ENCODE peak calls at places on chromosomes 11 and 22, in nine cellular contexts. One of them, this sample, is unnamed.

GRCh38 chr11:2803186-2804057 is 82.2 kb downstream of the CDKN1C start:
- DNase-seq in OCI-LY7: no peak
- DNase-seq in B cell: no peak
- DNase-seq in HepG2: no peak
- DNase-seq in IMR-90: no peak
- DNase-seq in lung: peak; percentile 26
- DNase-seq in bronchial epithelial cell: peak; percentile 63
- DNase-seq in WTC11: peak; percentile 11
- DNase-seq in RWPE1: no peak
- DNase-seq in this sample: no peak

GRCh38 chr22:36569999-36570398 is 41.0 kb upstream of the EIF3D start:
- DNase-seq in OCI-LY7: no peak
- DNase-seq in B cell: no peak
- DNase-seq in HepG2: peak; percentile 18
- DNase-seq in IMR-90: peak; percentile 27
- DNase-seq in lung: no peak
- DNase-seq in bronchial epithelial cell: peak; percentile 26
- DNase-seq in WTC11: peak; percentile 74
- DNase-seq in RWPE1: no peak
- DNase-seq in this sample: no peak

GRCh38 chr11:34332524-34332923 is 25.3 kb downstream of the ABTB2 start:
- DNase-seq in OCI-LY7: no peak
- DNase-seq in B cell: no peak
- DNase-seq in HepG2: peak; percentile 80
- DNase-seq in IMR-90: no peak
- DNase-seq in lung: no peak
- DNase-seq in bronchial epithelial cell: no peak
- DNase-seq in WTC11: peak; percentile 16
- DNase-seq in RWPE1: no peak
- DNase-seq in this sample: no peak

GRCh38 chr11:107565219-107565937 is at the start of gene ALKBH8:
- DNase-seq in OCI-LY7: peak; percentile 80
- DNase-seq in B cell: peak; percentile 61
- DNase-seq in HepG2: peak; percentile 54
- DNase-seq in IMR-90: peak; percentile 58
- DNase-seq in lung: peak; percentile 74
- DNase-seq in bronchial epithelial cell: peak; percentile 59
- DNase-seq in WTC11: peak; percentile 73
- DNase-seq in RWPE1: peak; percentile 69
- DNase-seq in this sample: peak; percentile 86

GRCh38 chr11:20610825-20611224 is 11.4 kb downstream of the SLC6A5 start:
- DNase-seq in OCI-LY7: no peak
- DNase-seq in B cell: no peak
- DNase-seq in HepG2: no peak
- DNase-seq in IMR-90: no peak
- DNase-seq in lung: no peak
- DNase-seq in bronchial epithelial cell: peak; percentile 88
- DNase-seq in WTC11: no peak
- DNase-seq in RWPE1: no peak
- DNase-seq in this sample: peak; percentile 10

GRCh38 chr11:130262424-130262823 is 52.3 kb downstream of the ZBTB44 start:
- DNase-seq in OCI-LY7: no peak
- DNase-seq in B cell: no peak
- DNase-seq in HepG2: no peak
- DNase-seq in IMR-90: no peak
- DNase-seq in lung: no peak
- DNase-seq in bronchial epithelial cell: no peak
- DNase-seq in WTC11: no peak
- DNase-seq in RWPE1: no peak
- DNase-seq in this sample: no peak

GRCh38 chr11:122209619-122210377 is 93.8 kb upstream of the BLID start:
- DNase-seq in OCI-LY7: no peak
- DNase-seq in B cell: no peak
- DNase-seq in HepG2: no peak
- DNase-seq in IMR-90: peak; percentile 88
- DNase-seq in lung: peak; percentile 59
- DNase-seq in bronchial epithelial cell: peak; percentile 18
- DNase-seq in WTC11: no peak
- DNase-seq in RWPE1: no peak
- DNase-seq in this sample: peak; percentile 67

GRCh38 chr11:32829680-32830412 is at the start of gene PRRG4:
- DNase-seq in OCI-LY7: peak; percentile 4
- DNase-seq in B cell: peak; percentile 57
- DNase-seq in HepG2: no peak
- DNase-seq in IMR-90: peak; percentile 16
- DNase-seq in lung: peak; percentile 80
- DNase-seq in bronchial epithelial cell: peak; percentile 76
- DNase-seq in WTC11: peak; percentile 71
- DNase-seq in RWPE1: peak; percentile 77
- DNase-seq in this sample: peak; percentile 85

GRCh38 chr22:20946080-20946986 is 20.7 kb upstream of the AIFM3 start:
- DNase-seq in OCI-LY7: no peak
- DNase-seq in B cell: no peak
- DNase-seq in HepG2: no peak
- DNase-seq in IMR-90: peak; percentile 34
- DNase-seq in lung: peak; percentile 64
- DNase-seq in bronchial epithelial cell: peak; percentile 63
- DNase-seq in WTC11: no peak
- DNase-seq in RWPE1: no peak
- DNase-seq in this sample: no peak

GRCh38 chr11:6612816-6613136 is 760 bp upstream of the TAF10 start:
- DNase-seq in OCI-LY7: no peak
- DNase-seq in B cell: no peak
- DNase-seq in HepG2: peak; percentile 50
- DNase-seq in IMR-90: no peak
- DNase-seq in lung: no peak
- DNase-seq in bronchial epithelial cell: no peak
- DNase-seq in WTC11: peak; percentile 57
- DNase-seq in RWPE1: no peak
- DNase-seq in this sample: no peak

GRCh38 chr11:122138759-122139594 is 23.0 kb upstream of the BLID start:
- DNase-seq in OCI-LY7: no peak
- DNase-seq in B cell: no peak
- DNase-seq in HepG2: no peak
- DNase-seq in IMR-90: peak; percentile 56
- DNase-seq in lung: no peak
- DNase-seq in bronchial epithelial cell: peak; percentile 69
- DNase-seq in WTC11: no peak
- DNase-seq in RWPE1: no peak
- DNase-seq in this sample: no peak

DNA sequence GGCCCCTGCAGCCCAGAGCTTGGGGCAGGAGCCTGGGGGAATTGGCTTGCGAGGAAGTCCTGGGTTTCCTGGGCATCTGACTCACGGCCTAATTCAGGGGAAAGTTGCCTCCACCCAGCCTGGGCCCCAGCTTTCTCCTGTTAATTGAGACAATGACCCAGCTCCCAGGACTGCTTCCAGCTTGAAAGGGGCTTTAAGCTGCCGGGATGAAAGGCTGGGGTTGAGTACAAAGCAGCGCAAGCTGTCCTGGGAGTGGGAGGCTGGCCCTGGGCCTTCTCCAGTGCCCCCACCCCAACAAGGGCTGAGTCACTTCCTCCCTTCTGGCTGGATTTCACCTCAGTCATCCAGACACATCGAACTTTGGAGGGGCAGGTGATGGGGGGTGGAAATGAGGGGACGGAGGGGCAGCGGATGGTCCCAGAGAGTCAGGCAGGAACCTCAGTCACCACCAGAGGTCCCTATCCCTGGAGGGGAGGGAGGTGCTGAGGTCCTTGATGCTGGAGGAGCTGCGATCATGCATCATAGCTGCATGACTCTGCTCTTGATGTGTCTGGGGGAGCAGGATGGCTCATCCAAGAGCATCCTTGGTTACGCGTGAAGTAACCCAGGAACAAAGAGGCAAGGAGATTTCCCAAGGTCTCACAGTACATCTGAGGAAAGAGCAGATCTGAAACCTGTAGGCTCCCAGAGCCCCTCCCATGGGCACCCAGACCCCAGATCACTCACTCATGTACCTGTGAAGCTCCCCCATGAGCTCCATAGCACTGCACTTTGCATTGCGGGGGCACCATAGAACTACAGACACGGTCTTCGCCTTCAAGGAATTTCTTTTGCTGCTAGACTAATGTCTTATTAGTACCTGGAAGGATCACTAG is 30.0 kb upstream of the OAF start:
- DNase-seq in OCI-LY7: no peak
- DNase-seq in B cell: no peak
- DNase-seq in HepG2: peak; percentile 20
- DNase-seq in IMR-90: peak; percentile 90
- DNase-seq in lung: peak; percentile 26
- DNase-seq in bronchial epithelial cell: peak; percentile 86
- DNase-seq in WTC11: no peak
- DNase-seq in RWPE1: no peak
- DNase-seq in this sample: peak; percentile 50
- TF ChIP-seq CTCF in OCI-LY7: peak; percentile 14
- TF ChIP-seq CTCF in B cell: no peak
- TF ChIP-seq CTCF in HepG2: peak; percentile 46
- TF ChIP-seq CTCF in IMR-90: peak; percentile 49
- TF ChIP-seq CTCF in lung: no peak
- TF ChIP-seq CTCF in bronchial epithelial cell: peak; percentile 19
- TF ChIP-seq CTCF in WTC11: no peak
- TF ChIP-seq CTCF in RWPE1: no peak
- TF ChIP-seq CTCF in this sample: peak; percentile 37

GRCh38 chr22:32103648-32104326 is 55.3 kb downstream of the C22orf42 start:
- DNase-seq in OCI-LY7: peak; percentile 11
- DNase-seq in B cell: no peak
- DNase-seq in HepG2: no peak
- DNase-seq in IMR-90: peak; percentile 3
- DNase-seq in lung: no peak
- DNase-seq in bronchial epithelial cell: peak; percentile 35
- DNase-seq in WTC11: no peak
- DNase-seq in RWPE1: no peak
- DNase-seq in this sample: peak; percentile 25
- TF ChIP-seq CTCF in OCI-LY7: peak; percentile 76
- TF ChIP-seq CTCF in B cell: peak; percentile 79
- TF ChIP-seq CTCF in HepG2: peak; percentile 32
- TF ChIP-seq CTCF in IMR-90: peak; percentile 37
- TF ChIP-seq CTCF in lung: peak; percentile 19
- TF ChIP-seq CTCF in bronchial epithelial cell: peak; percentile 28
- TF ChIP-seq CTCF in WTC11: no peak
- TF ChIP-seq CTCF in RWPE1: no peak
- TF ChIP-seq CTCF in this sample: peak; percentile 21

DNA sequence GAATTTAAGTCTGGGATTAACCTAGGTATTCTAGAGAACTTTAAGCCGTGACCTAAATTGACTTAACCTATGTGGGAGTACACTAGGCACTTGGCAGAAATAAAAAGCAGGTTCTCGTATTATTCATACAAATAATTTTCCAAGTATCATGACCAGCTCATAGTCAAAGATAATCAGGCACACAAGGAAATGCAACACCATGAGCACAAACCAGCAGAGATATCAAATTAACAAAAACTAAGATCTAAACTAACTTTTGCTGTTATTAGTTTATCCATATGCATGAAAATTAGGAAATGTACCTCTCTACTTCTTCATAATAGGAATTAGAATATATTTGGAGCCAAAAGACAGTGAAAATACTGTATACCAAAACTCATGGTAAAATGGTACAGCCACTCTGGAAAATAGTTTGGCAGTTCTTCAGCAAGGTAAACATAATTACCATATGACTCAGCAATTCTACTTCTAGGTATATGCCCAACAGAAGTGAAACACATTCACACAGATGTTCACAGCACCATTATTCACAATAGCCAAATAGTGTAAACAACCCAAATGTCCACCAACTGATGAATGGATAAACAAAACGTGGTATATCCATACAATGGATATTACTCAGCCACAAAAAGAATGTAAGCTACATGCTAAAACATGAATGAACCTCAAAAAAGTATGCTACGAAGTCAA is 154.1 kb downstream of the ENTHD1 start:
- DNase-seq in OCI-LY7: no peak
- DNase-seq in B cell: no peak
- DNase-seq in HepG2: no peak
- DNase-seq in IMR-90: peak; percentile 3
- DNase-seq in lung: no peak
- DNase-seq in bronchial epithelial cell: peak; percentile 73
- DNase-seq in WTC11: no peak
- DNase-seq in RWPE1: no peak
- DNase-seq in this sample: no peak
- TF ChIP-seq CTCF in OCI-LY7: no peak
- TF ChIP-seq CTCF in B cell: no peak
- TF ChIP-seq CTCF in HepG2: no peak
- TF ChIP-seq CTCF in IMR-90: no peak
- TF ChIP-seq CTCF in lung: no peak
- TF ChIP-seq CTCF in bronchial epithelial cell: no peak
- TF ChIP-seq CTCF in WTC11: no peak
- TF ChIP-seq CTCF in RWPE1: no peak
- TF ChIP-seq CTCF in this sample: no peak

GRCh38 chr11:65711785-65712632 is at the start of gene KAT5:
- DNase-seq in OCI-LY7: peak; percentile 99
- DNase-seq in B cell: peak; percentile 90
- DNase-seq in HepG2: peak; percentile 95
- DNase-seq in IMR-90: peak; percentile 98
- DNase-seq in lung: peak; percentile 99
- DNase-seq in bronchial epithelial cell: peak; percentile 95
- DNase-seq in WTC11: peak; percentile 99
- DNase-seq in RWPE1: peak; percentile 95
- DNase-seq in this sample: peak; percentile 99

GRCh38 chr11:65710424-65710823 is 1.6 kb upstream of the KAT5 start:
- DNase-seq in OCI-LY7: no peak
- DNase-seq in B cell: no peak
- DNase-seq in HepG2: no peak
- DNase-seq in IMR-90: no peak
- DNase-seq in lung: no peak
- DNase-seq in bronchial epithelial cell: peak; percentile 15
- DNase-seq in WTC11: no peak
- DNase-seq in RWPE1: no peak
- DNase-seq in this sample: peak; percentile 56

GRCh38 chr11:65713212-65713969 is 1.3 kb downstream of the KAT5 start:
- DNase-seq in OCI-LY7: no peak
- DNase-seq in B cell: no peak
- DNase-seq in HepG2: no peak
- DNase-seq in IMR-90: no peak
- DNase-seq in lung: no peak
- DNase-seq in bronchial epithelial cell: no peak
- DNase-seq in WTC11: peak; percentile 10
- DNase-seq in RWPE1: no peak
- DNase-seq in this sample: no peak

GRCh38 chr11:65714433-65714832 is 2.4 kb downstream of the KAT5 start:
- DNase-seq in OCI-LY7: no peak
- DNase-seq in B cell: no peak
- DNase-seq in HepG2: no peak
- DNase-seq in IMR-90: no peak
- DNase-seq in lung: no peak
- DNase-seq in bronchial epithelial cell: no peak
- DNase-seq in WTC11: peak; percentile 3
- DNase-seq in RWPE1: no peak
- DNase-seq in this sample: no peak

DNA sequence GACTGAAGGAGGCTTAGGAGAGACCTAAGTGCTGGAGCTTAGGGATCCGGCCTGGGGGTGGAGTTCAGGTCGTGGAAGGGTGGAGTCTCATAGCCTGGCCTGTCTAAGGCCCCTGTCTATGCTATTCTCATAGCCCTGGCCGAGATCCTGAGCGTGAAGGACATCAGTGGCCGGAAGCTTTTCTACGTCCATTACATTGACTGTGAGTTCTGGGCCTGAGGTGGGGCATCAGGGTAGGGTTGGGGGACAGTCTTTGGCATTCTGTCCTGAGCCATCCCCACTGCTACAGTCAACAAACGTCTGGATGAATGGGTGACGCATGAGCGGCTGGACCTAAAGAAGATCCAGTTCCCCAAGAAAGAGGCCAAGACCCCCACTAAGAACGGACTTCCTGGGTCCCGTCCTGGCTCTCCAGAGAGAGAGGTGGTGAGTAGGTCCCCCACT is 603 bp downstream of the KAT5 start:
- DNase-seq in OCI-LY7: no peak
- DNase-seq in B cell: no peak
- DNase-seq in HepG2: no peak
- DNase-seq in IMR-90: no peak
- DNase-seq in lung: no peak
- DNase-seq in bronchial epithelial cell: no peak
- DNase-seq in WTC11: no peak
- DNase-seq in RWPE1: no peak
- DNase-seq in this sample: no peak
- TF ChIP-seq CTCF in OCI-LY7: no peak
- TF ChIP-seq CTCF in B cell: no peak
- TF ChIP-seq CTCF in HepG2: no peak
- TF ChIP-seq CTCF in IMR-90: no peak
- TF ChIP-seq CTCF in lung: no peak
- TF ChIP-seq CTCF in bronchial epithelial cell: no peak
- TF ChIP-seq CTCF in WTC11: no peak
- TF ChIP-seq CTCF in RWPE1: no peak
- TF ChIP-seq CTCF in this sample: no peak

This sample was measured in NB4.